ENCODE peak calls at places on chromosomes 3 and 15, in four cellular contexts. E, D, C and V are unnamed samples.

GRCh38 chr3:31974454-31974853 is 6.6 kb downstream of the OSBPL10 start:
- DNase-seq in E (no peak), C (no peak), D (no peak), V (no peak)

GRCh38 chr3:145698252-145698651 is 462.7 kb downstream of the PLOD2 start:
- DNase-seq in D (no peak), C (no peak), E (no peak), V (no peak)

GRCh38 chr3:78666458-78666800 is 1101.4 kb downstream of the ROBO1 start:
- DNase-seq in E (no peak), C (no peak), D (no peak), V (no peak)

GRCh38 chr3:55409802-55410201 is 77.3 kb downstream of the WNT5A start:
- DNase-seq in D (no peak), E (no peak), C (no peak), V (no peak)

GRCh38 chr3:74621581-74621980 is 7.1 kb upstream of the CNTN3 start:
- DNase-seq in D (no peak), C (no peak), E (no peak), V (no peak)

GRCh38 chr3:70097084-70097483 is 97.6 kb downstream of the SAMMSON start:
- DNase-seq in D (no peak), E (no peak), C (no peak), V (no peak)

GRCh38 chr15:26129852-26130251 is 266.7 kb upstream of the ATP10A start:
- DNase-seq in C (no peak), E (no peak), D (no peak), V (no peak)

GRCh38 chr3:34725774-34726173 is 913.6 kb upstream of the ARPP21 start:
- DNase-seq in E (no peak), D (no peak), C (no peak), V (no peak)

GRCh38 chr15:31352283-31352880 is 25.7 kb downstream of the KLF13 start:
- DNase-seq in E (no peak), C (no peak), D (no peak), V (no peak)

GRCh38 chr15:93831641-93832040 is 399.7 kb upstream of the MCTP2 start:
- DNase-seq in D (no peak), E (no peak), C (no peak), V (no peak)

GRCh38 chr15:55823191-55823670 is 80.3 kb upstream of the PRTG start:
- DNase-seq in C (no peak), E (no peak), D (peak; percentile 15), V (no peak)

GRCh38 chr15:75531041-75531450 is 48.1 kb downstream of the PTPN9 start:
- DNase-seq in E (no peak), D (peak; percentile 73), C (peak; percentile 84), V (peak; percentile 78)

GRCh38 chr3:140007946-140008692 is 73.1 kb downstream of the CLSTN2 start:
- DNase-seq in C (no peak), D (no peak), E (no peak), V (no peak)

GRCh38 chr3:8529738-8530525 is 28.3 kb downstream of the LMCD1 start:
- DNase-seq in C (no peak), E (no peak), D (no peak), V (no peak)

GRCh38 chr3:73164622-73165021 is 103.2 kb downstream of the EBLN2 start:
- DNase-seq in C (no peak), E (no peak), D (no peak), V (no peak)

GRCh38 chr3:172467170-172467824 is 19.0 kb upstream of the GHSR start:
- DNase-seq in D (no peak), C (no peak), E (no peak), V (no peak)

GRCh38 chr3:195557327-195557726 is 14.2 kb upstream of the PPP1R2 start:
- DNase-seq in D (no peak), E (no peak), C (no peak), V (no peak)

GRCh38 chr15:40279437-40280141 is 3.3 kb downstream of the ANKRD63 start:
- DNase-seq in E (no peak), D (peak; percentile 70), C (no peak), V (peak; percentile 68)

GRCh38 chr15:63372018-63372705 is 9.5 kb downstream of the CA12 start:
- DNase-seq in D (peak; percentile 39), E (no peak), C (no peak), V (no peak)

GRCh38 chr3:13325092-13325491 is 95.0 kb downstream of the NUP210 start:
- DNase-seq in E (no peak), D (no peak), C (no peak), V (no peak)

GRCh38 chr15:98077186-98077585 is 116.7 kb downstream of the ARRDC4 start:
- DNase-seq in C (no peak), D (peak; percentile 30), E (no peak), V (no peak)

GRCh38 chr3:11907667-11908660 is 61.3 kb upstream of the TAMM41 start:
- DNase-seq in E (no peak), C (no peak), D (no peak), V (no peak)

GRCh38 chr3:187628169-187628568 is 42.0 kb downstream of the SST start:
- DNase-seq in D (no peak), E (no peak), C (no peak), V (no peak)

GRCh38 chr15:99114511-99115299 is 9.8 kb downstream of the SYNM start:
- DNase-seq in C (no peak), D (no peak), E (no peak), V (no peak)

GRCh38 chr3:15064835-15065549 is at the start of gene MRPS25:
- DNase-seq in E (peak; percentile 53), C (peak; percentile 92), D (peak; percentile 82), V (peak; percentile 85)
- TF ChIP-seq EP300 in E (no peak), C (no peak), D (peak; percentile 96), V (no peak)

DNA sequence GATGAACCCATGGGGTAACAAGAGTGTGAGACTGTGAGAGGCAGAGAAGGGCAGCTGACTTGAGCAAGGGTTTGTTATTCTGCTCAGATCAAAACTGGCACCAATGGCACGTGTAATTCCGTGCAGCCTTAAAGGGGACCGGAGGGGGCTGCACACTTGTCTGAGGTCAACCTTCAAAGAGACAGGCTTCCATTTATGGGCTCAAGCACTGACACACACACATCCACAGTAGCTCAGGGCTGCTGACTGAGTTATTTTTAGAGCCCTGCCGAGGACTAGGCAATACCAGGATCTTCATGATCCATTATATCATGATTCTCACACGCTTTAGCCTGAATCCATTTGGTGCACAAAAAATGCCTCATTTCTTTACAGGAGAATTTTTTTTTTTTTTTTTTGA is 20.6 kb upstream of the SPTBN5 start:
- DNase-seq in C (no peak), E (no peak), D (no peak), V (no peak)
- H3K4me1 ChIP-seq in C (peaks cover 45% of the 10 kb centered on the region), E (no peaks in the 10 kb centered on the region), D (peaks cover 34% of the 10 kb centered on the region), V (peaks cover 16% of the 10 kb centered on the region)

DNA sequence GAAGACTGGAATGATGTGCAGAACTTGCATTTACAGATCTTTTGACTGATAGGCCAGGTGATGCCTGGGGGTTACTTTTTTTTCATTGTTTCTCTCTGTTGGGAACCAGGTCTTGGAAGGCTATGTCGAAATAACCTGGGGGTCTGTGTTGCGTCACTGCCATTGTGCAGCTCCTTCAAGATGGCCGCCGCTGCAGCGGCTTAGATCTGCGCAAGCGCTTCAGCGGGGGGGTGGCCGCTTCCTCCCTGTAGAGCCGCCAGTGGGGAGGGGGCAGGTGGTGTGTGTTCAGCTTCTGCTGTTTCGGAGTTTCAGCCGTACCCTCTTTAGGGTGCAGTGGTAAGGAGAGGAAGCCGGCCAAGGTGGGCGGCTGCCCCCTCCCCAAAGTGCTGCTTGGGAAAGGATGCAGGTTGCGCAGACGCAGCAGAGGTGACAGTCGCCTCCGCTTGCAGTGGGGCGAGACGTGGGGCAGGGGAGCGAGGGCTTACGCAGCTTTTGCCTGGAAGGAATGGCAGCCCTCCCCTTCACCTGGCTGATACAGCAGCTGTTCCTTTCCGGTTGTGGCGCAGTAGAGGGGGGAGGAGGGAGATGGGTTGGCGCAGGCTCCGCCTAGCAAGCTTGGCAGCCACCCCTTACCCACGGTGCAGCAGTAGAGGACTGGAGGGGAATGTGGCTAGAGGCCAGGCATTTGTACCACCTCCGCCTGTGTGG is 1.5 kb downstream of the SNRPN start:
- DNase-seq in E (peak; percentile 39), C (peak; percentile 81), D (peak; percentile 53), V (peak; percentile 75)
- TF ChIP-seq EP300 in E (no peak), C (no peak), D (peak; percentile 48), V (no peak)

DNA sequence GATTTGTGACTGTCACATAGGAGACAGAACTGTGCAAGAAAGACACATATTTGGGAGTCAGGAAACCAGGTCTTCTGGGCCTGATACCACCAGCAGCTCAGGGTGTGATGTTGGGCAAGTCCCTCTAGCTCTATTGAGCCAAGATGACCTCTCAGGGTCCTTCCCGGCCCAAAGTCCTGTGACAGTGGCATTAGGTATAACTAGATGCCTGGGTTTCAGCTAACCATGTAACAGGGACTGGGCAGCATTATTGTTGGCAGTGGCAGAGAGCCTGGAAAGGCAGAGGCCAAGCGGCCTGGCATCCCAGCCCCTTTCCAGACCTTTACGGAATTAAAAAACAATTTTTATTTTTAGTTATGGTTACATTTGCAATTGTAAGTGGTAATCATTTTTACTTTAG is 10.4 kb downstream of the LIMD1 start:
- DNase-seq in E (no peak), D (no peak), C (no peak), V (no peak)
- H3K4me1 ChIP-seq in E (no peaks in the 10 kb centered on the region), D (peaks cover 23% of the 10 kb centered on the region), C (peaks cover 66% of the 10 kb centered on the region), V (peaks cover 23% of the 10 kb centered on the region)

GRCh38 chr15:89806217-89806564 is 8.5 kb downstream of the ANPEP start:
- DNase-seq in D (no peak), E (no peak), C (no peak), V (no peak)

GRCh38 chr15:89807689-89808088 is 7.0 kb downstream of the ANPEP start:
- DNase-seq in C (no peak), D (no peak), E (no peak), V (no peak)

GRCh38 chr15:89805241-89806216 is 9.1 kb downstream of the ANPEP start:
- DNase-seq in C (no peak), D (no peak), E (no peak), V (no peak)

GRCh38 chr15:89808160-89808870 is 6.3 kb downstream of the ANPEP start:
- DNase-seq in D (no peak), C (no peak), E (no peak), V (no peak)

DNA sequence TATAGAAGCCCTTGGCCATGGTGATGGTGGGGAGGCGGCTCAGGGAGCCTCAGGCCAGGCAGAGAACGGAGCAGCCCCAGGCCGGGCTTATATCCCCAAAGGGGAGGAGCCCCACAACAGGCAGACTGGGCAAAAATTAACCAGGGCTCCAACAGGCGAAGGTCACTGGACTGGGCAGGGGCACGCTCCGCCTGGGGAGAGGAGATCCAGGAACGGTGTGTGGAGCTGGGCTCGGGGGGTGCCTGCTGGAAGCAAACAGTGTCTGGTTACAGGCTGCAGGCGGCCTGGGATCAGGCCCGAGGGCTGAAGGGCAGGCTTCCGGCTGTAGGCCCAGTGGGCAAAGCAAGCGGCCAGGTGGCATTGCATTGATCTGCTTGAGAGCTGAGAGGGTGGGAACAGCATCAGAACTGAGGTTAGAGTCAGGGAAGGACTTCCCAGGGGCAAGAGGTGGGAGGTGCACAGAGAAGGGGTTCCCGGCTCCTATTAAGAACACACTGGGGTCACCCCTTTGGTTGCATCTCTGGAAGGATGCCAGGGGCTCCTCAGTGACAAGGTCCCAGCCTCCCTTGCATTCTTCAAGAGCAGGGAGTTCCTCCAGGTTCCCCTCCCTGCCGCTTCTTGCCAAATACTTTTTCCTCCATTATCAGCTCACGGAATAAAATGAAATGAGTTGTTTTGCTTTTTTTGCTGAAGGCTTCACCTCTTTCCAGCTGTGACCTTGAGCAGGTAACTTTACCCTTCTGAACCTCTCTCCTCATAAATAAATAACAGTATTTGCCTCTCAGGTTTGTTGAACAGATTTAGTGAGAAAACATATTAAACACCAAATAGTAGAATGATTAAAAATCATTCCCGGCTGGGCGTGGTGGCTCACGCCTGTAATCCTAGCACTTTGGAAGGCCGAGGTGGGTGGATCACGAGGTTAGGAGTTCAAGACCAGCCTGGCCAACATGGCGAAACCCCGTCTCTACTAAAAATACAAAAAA is 7.8 kb downstream of the ANPEP start:
- DNase-seq in E (no peak), D (no peak), C (no peak), V (no peak)
- TF ChIP-seq EP300 in E (no peak), D (no peak), C (no peak), V (no peak)